ENCODE peak calls at places on chromosomes 2 and 18, in seven cellular contexts. V is fibroblast of gingiva; F is skeletal muscle cell; L is naive B cell; I is Ammon's horn; A is B cell; O is stimulated activated CD8-positive, alpha-beta memory T cell treated with anti-CD3 and anti-CD28 coated beads, Interleukin-4, amount 100 ng/mL, for 24 hours. P is an unnamed sample.

GRCh38 chr2:49490710-49491109 is 336.4 kb upstream of the FSHR start:
- DNase-seq in V (no peak), F (no peak), L (no peak), I (no peak), A (peak; percentile 7), O (no peak), P (no peak)

GRCh38 chr2:224268441-224268840 is 133.5 kb downstream of the FAM124B start:
- DNase-seq in V (peak; percentile 92), F (peak; percentile 78), L (no peak), I (no peak), A (no peak), O (no peak), P (peak; percentile 94)

GRCh38 chr2:17580319-17580715 is 39.8 kb downstream of the VSNL1 start:
- DNase-seq in V (no peak), F (no peak), L (no peak), I (no peak), A (no peak), O (no peak), P (no peak)

GRCh38 chr2:149115781-149116180 is 77.3 kb downstream of the LYPD6B start:
- DNase-seq in V (no peak), F (no peak), L (no peak), I (no peak), A (no peak), O (no peak), P (no peak)

GRCh38 chr2:197261808-197262226 is 48.8 kb downstream of the ANKRD44 start:
- DNase-seq in V (peak; percentile 27), F (no peak), L (peak; percentile 48), I (no peak), A (peak; percentile 52), O (no peak), P (no peak)

GRCh38 chr2:208064220-208064951 is 39.1 kb upstream of the PLEKHM3 start:
- DNase-seq in V (peak; percentile 81), F (peak; percentile 78), L (no peak), I (no peak), A (no peak), O (no peak), P (peak; percentile 93)

GRCh38 chr2:143807677-143808076 is 678.5 kb downstream of the ARHGAP15 start:
- DNase-seq in V (peak; percentile 79), F (no peak), L (no peak), I (no peak), A (no peak), O (no peak), P (no peak)

GRCh38 chr2:28702415-28702859 is 49.2 kb upstream of the PPP1CB start:
- DNase-seq in V (no peak), F (no peak), L (no peak), I (peak; percentile 73), A (no peak), O (no peak), P (no peak)

GRCh38 chr2:218345491-218346176 is 11.0 kb upstream of the CATIP start:
- DNase-seq in V (no peak), F (no peak), L (no peak), I (no peak), A (no peak), O (no peak), P (no peak)

GRCh38 chr2:136510244-136510643 is 255.1 kb upstream of the THSD7B start:
- DNase-seq in V (no peak), F (no peak), L (no peak), I (no peak), A (no peak), O (no peak), P (no peak)

GRCh38 chr18:44686156-44686555 is 5.5 kb downstream of the SETBP1 start:
- DNase-seq in V (no peak), F (no peak), L (no peak), I (no peak), A (no peak), O (no peak), P (no peak)

GRCh38 chr18:58373486-58373885 is 255.4 kb downstream of the ALPK2 start:
- DNase-seq in V (no peak), F (no peak), L (no peak), I (no peak), A (no peak), O (no peak), P (no peak)

GRCh38 chr18:10420561-10421352 is 33.7 kb upstream of the APCDD1 start:
- DNase-seq in V (peak; percentile 20), F (no peak), L (no peak), I (no peak), A (no peak), O (no peak), P (no peak)

GRCh38 chr2:69816923-69817542 is 12.4 kb upstream of the GMCL1 start:
- DNase-seq in V (peak; percentile 80), F (peak; percentile 38), L (peak; percentile 76), I (peak; percentile 85), A (peak; percentile 81), O (peak; percentile 49), P (peak; percentile 74)

GRCh38 chr18:46042571-46043123 is 29.4 kb downstream of the PSTPIP2 start:
- DNase-seq in V (peak; percentile 67), F (peak; percentile 29), L (no peak), I (no peak), A (no peak), O (no peak), P (peak; percentile 49)

GRCh38 chr2:169933124-169933711 is 106.0 kb downstream of the UBR3 start:
- DNase-seq in V (peak; percentile 59), F (no peak), L (no peak), I (peak; percentile 47), A (peak; percentile 5), O (no peak), P (peak; percentile 30)